ENCODE peak calls at places on chromosomes 12 and 14, in six cellular contexts. L is tibial artery; P is psoas muscle; D is iPS DF 6.9; J is heart left ventricle; E is CD8-positive, alpha-beta T cell. H is an unnamed sample.
A peak's percentile ranks its signal among the peaks of the same experiment; 100 is the strongest.

GRCh38 chr14:65101631-65102440 is 481 bp downstream of the MAX start:
- DNase-seq in L (peak; percentile 29), P (no peak), D (no peak), J (peak; percentile 24), E (peak; percentile 26), H (peak; percentile 41)

GRCh38 chr14:99230271-99231141 is 41.5 kb downstream of the BCL11B start:
- DNase-seq in L (no peak), P (no peak), D (no peak), J (no peak), E (peak; percentile 74), H (peak; percentile 4)

GRCh38 chr12:108633534-108634224 is at the start of gene SELPLG:
- DNase-seq in L (peak; percentile 71), P (peak; percentile 55), D (no peak), J (peak; percentile 55), E (peak; percentile 77), H (no peak)

GRCh38 chr12:54428050-54429013 is 9.3 kb upstream of the ITGA5 start:
- DNase-seq in L (peak; percentile 81), P (no peak), D (no peak), J (no peak), E (no peak), H (peak; percentile 95)

GRCh38 chr12:77938301-77938700 is 107.6 kb downstream of the NAV3 start:
- DNase-seq in L (no peak), P (no peak), D (no peak), J (no peak), E (no peak), H (peak; percentile 2)

GRCh38 chr14:62168564-62169155 is 406.4 kb downstream of the SNAPC1 start:
- DNase-seq in L (no peak), P (no peak), D (no peak), J (no peak), E (no peak), H (peak; percentile 7)

GRCh38 chr12:14367097-14367661 is 1.7 kb downstream of the ATF7IP start:
- DNase-seq in L (no peak), P (no peak), D (no peak), J (no peak), E (no peak), H (peak; percentile 75)

GRCh38 chr12:106249411-106250135 is 1.8 kb upstream of the CKAP4 start:
- DNase-seq in L (no peak), P (no peak), D (no peak), J (no peak), E (no peak), H (no peak)

GRCh38 chr12:116246490-116247179 is 30.9 kb downstream of the MED13L start:
- DNase-seq in L (no peak), P (no peak), D (no peak), J (no peak), E (no peak), H (no peak)

GRCh38 chr14:63454863-63455622 is 88.1 kb downstream of the PPP2R5E start:
- DNase-seq in L (no peak), P (peak; percentile 17), D (no peak), J (no peak), E (no peak), H (peak; percentile 49)

GRCh38 chr12:108356902-108357806 is 18.0 kb upstream of the CMKLR1 start:
- DNase-seq in L (no peak), P (no peak), D (no peak), J (no peak), E (no peak), H (no peak)

GRCh38 chr12:124952295-124952694 is 36.6 kb downstream of the DHX37 start:
- DNase-seq in L (no peak), P (no peak), D (no peak), J (no peak), E (no peak), H (no peak)

GRCh38 chr12:89134213-89134770 is 218.0 kb downstream of the DUSP6 start:
- DNase-seq in L (no peak), P (no peak), D (no peak), J (no peak), E (no peak), H (no peak)

GRCh38 chr14:20632831-20633771 is 8.4 kb downstream of the OR6S1 start:
- DNase-seq in L (peak; percentile 36), P (no peak), D (no peak), J (no peak), E (peak; percentile 19), H (peak; percentile 83)

GRCh38 chr14:38883127-38883526 is 219.9 kb downstream of the SEC23A start:
- DNase-seq in L (no peak), P (no peak), D (no peak), J (no peak), E (no peak), H (no peak)

GRCh38 chr14:73680821-73681220 is 33.4 kb downstream of the PNMA1 start:
- DNase-seq in L (no peak), P (no peak), D (no peak), J (no peak), E (no peak), H (no peak)

GRCh38 chr12:82474798-82475184 is 116.5 kb downstream of the METTL25 start:
- DNase-seq in L (no peak), P (no peak), D (no peak), J (no peak), E (no peak), H (peak; percentile 20)
- H3K4me1 ChIP-seq in L (no peaks in the 10 kb centered on the region), P (no peaks in the 10 kb centered on the region), D (peaks cover 2% of the 10 kb centered on the region), J (no peaks in the 10 kb centered on the region), E (no peaks in the 10 kb centered on the region), H (peaks cover 21% of the 10 kb centered on the region)

DNA sequence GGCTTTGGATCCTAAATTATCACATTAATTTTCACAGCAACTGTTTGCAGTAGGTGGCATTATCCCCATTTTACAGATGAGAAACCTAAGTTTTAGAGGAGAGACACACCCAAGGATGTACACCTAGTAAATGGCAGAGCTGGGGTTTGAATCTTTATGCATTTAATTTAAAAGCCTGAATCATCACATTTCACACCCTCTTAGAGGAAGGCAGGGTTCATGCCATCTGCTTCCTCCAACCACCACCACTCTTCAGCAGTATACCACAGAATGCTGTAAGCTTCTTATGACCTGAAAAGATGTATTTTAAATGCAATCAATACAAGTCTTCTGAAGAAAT is 90.3 kb downstream of the CRADD start:
- DNase-seq in L (no peak), P (no peak), D (no peak), J (no peak), E (no peak), H (no peak)
- H3K4me3 ChIP-seq in L (no peak overlapping the region), P (no peak overlapping the region), D (no peak overlapping the region), J (no peak overlapping the region), E (no peak overlapping the region), H (peak overlapping the region; percentile 7)

DNA sequence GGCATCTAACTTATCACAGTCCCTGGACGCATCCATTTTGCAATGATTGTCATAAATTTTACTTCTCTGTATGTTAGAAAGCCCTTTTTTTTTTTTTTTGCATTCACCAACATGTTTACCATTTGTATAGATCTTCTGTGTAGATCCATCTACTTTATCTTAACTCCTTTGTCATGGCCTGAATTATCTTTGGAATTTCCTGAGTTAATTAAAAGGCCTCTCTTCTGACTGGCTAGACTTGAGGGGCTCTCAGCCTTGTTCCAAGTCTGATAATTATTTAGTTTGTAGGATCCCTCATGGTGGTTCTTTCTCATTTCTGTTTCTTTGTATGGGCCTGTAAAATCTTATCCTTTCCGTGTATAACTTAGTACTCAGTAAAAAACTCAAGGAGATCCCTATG is 387.0 kb downstream of the C12orf50 start:
- DNase-seq in L (no peak), P (no peak), D (no peak), J (no peak), E (no peak), H (no peak)
- H3K4me1 ChIP-seq in L (no peaks in the 10 kb centered on the region), P (no peaks in the 10 kb centered on the region), D (no peaks in the 10 kb centered on the region), J (no peaks in the 10 kb centered on the region), E (no peaks in the 10 kb centered on the region), H (no peaks in the 10 kb centered on the region)

GRCh38 chr14:59161571-59162175 is 26.8 kb upstream of the DAAM1 start:
- DNase-seq in L (peak; percentile 22), P (no peak), D (no peak), J (peak; percentile 11), E (no peak), H (peak; percentile 83)
- H3K4me3 ChIP-seq in L (no peak overlapping the region), P (no peak overlapping the region), D (no peak overlapping the region), J (no peak overlapping the region), E (no peak overlapping the region), H (peak overlapping the region; percentile 27)